ENCODE peak calls at places on chromosomes 12 and 14, in four cellular contexts. F, A, H and S are unnamed samples.

GRCh38 chr12:131455581-131456110 is 255.2 kb upstream of the SFSWAP start:
- DNase-seq in F (no peak), A (no peak), H (no peak), S (no peak)

GRCh38 chr14:103165323-103165722 is 42.1 kb downstream of the TNFAIP2 start:
- DNase-seq in F (no peak), A (no peak), H (no peak), S (no peak)

GRCh38 chr12:27193854-27194544 is 50.1 kb upstream of the STK38L start:
- DNase-seq in F (no peak), A (no peak), H (peak), S (no peak)

GRCh38 chr14:38208825-38209562 is 1.3 kb downstream of the SSTR1 start:
- DNase-seq in F (peak), A (no peak), H (no peak), S (no peak)

GRCh38 chr14:88929656-88930436 is 105.4 kb downstream of the TTC8 start:
- DNase-seq in F (peak), A (no peak), H (no peak), S (peak)

GRCh38 chr12:67647547-67648305 is 819 bp upstream of the DYRK2 start:
- DNase-seq in F (peak), A (no peak), H (peak), S (peak)

GRCh38 chr14:71290301-71290700 is 383.0 kb downstream of the PCNX1 start:
- DNase-seq in F (no peak), A (no peak), H (no peak), S (no peak)

GRCh38 chr14:100868621-100869370 is 34.7 kb downstream of the RTL1 start:
- DNase-seq in F (no peak), A (no peak), H (no peak), S (no peak)

GRCh38 chr14:54565236-54566151 is 1.4 kb upstream of the SAMD4A start:
- DNase-seq in F (peak), A (no peak), H (peak), S (peak)

GRCh38 chr12:45232771-45233372 is 17.0 kb downstream of the ANO6 start:
- DNase-seq in F (peak), A (peak), H (no peak), S (peak)

GRCh38 chr14:99430491-99430890 is 50.2 kb downstream of the SETD3 start:
- DNase-seq in F (no peak), A (no peak), H (no peak), S (peak)

DNA sequence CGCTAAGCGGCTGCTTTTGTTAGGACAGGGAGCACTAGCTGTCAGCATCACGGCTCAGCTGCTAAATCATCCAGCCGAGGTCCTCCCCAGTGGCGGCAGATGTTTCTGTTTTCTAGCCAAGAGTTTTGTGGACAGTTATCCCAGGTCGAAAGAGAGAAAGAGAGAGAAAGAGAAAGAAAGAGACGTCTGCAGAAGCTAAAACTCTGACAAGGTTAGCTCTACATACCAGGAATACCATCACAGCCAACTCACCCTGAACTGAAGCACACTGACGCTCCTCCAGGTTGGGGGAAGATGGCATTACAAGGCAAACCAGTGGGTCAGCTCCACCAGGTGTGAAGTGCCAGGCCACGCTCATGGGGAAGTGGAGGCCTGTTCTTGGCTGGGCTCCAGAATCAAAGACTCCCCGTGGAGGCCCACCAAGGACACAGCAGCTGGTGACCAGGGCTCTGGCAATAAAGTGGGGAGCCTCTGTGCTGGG is 64.9 kb upstream of the DICER1 start:
- DNase-seq in F (peak), A (no peak), H (no peak), S (no peak)
- TF ChIP-seq SMC3 in F (no peak), A (no peak), H (no peak), S (no peak)

DNA sequence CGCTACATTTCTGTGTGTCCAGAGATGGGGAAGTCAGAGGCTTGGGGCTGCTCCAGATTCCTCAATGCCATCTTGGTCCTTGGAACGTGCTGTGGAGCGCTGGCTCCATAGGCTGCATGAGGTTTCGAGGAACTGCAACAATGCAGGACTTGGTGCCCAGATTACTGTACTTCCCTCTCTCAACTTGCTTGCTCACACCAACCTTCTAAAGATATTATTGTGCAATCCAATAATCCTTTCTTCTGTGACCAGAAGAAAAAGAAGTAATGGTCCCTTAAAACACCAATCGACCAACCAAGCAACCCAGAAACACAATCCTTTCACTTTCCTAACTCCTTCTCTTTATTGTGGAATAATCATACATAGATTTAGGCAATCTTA is 3.7 kb downstream of the PRICKLE1 start:
- DNase-seq in F (no peak), A (no peak), H (no peak), S (no peak)
- TF ChIP-seq GABPA in F (no peak), A (no peak), H (no peak), S (no peak)

DNA sequence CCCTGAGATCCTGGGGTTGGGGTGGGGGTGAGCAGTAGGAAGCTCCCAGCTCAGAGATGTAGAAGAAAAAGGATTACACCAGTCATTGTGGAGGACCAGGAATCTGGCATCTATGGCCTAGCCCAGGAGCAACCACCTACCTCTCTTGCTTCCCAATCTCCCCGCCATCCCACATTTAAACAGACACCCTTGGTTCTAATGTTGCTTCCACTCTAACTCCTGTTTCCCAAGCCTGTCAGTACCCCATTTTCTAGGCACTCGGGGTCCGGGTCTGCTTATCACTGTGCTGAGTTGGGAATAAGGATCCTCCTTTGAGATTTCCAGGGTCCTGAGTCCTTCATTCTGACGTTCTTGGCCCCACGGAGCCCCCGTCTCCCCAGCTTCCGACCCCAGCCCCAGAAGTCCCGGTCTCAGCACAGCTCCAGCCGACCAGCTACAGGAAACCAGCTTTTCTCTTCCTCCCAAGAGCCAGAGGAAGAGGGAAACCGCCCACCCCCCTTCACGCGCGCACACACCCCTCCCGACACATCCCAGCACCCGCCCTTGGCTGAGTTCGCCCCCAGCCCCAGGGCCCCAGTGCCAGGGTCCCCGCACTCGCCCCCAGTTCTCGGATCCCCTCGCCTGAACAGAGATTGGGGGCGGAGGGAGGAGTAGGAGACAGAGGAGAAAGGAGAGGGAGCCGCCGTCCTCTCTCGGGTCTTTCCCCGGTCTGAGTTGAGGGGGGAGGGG is 1.2 kb downstream of the ITGA5 start:
- DNase-seq in F (no peak), A (no peak), H (peak), S (peak)
- TF ChIP-seq SMC3 in F (no peak), A (no peak), H (no peak), S (no peak)

GRCh38 chr12:123846340-123846739 is 84.2 kb downstream of the DNAH10 start:
- DNase-seq in F (no peak), A (no peak), H (no peak), S (no peak)

GRCh38 chr12:123840765-123841425 is 78.8 kb downstream of the DNAH10 start:
- DNase-seq in F (no peak), A (no peak), H (no peak), S (no peak)

GRCh38 chr12:123847019-123847418 is 84.9 kb downstream of the DNAH10 start:
- DNase-seq in F (no peak), A (no peak), H (no peak), S (no peak)

GRCh38 chr12:123845881-123846280 is 83.8 kb downstream of the DNAH10 start:
- DNase-seq in F (no peak), A (no peak), H (no peak), S (no peak)

DNA sequence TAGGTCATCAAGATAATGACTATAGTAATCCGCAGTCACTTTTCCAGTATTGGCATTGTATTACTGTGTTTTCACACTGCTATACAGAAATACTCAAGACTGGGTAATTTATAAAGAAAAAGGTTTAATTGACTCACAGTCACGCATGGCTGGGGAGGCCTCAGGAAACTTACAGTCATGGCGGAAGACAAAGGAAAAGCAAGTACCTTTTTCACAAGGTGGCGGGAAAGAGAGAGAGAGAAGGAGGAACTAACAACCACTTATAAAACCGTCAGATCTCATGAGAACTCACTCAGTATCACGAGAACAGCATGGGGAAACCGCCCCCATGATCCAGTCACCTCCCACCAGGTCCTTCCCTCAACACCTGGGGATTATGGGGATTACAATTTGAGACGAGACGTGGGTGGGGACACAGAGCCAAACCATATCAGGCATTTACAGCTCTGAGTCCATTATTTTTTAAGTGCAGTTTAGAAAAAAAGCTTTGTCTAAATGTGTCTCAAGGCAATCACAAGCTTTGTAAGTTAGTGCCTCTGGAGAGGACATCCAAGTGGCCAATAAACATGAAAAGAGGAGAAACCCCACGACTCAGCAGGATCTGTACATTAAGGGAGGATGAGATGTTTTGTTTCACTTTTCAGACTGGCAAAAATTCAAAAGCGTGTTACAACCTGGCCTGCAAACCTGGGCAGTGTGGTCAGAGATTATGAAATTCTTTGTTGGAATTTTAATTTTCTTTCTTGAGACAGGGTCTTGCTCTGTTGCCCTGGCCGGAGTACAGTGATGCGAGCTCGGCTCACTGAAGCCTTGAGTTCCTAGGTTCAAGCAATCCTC is 82.0 kb downstream of the DNAH10 start:
- DNase-seq in F (no peak), A (no peak), H (no peak), S (no peak)
- TF ChIP-seq GABPA in F (no peak), A (no peak), H (no peak), S (no peak)